ENCODE peak calls at places on chromosomes 5 and 9, in four cellular contexts. J, L, U and C are unnamed samples.

GRCh38 chr9:79166005-79166404 is 405.8 kb upstream of the TLE4 start:
- DNase-seq in J (peak; percentile 64), L (no peak), U (no peak), C (no peak)

GRCh38 chr9:113579270-113580040 is 115.9 kb downstream of the RGS3 start:
- DNase-seq in J (peak; percentile 43), L (no peak), U (no peak), C (no peak)

GRCh38 chr5:135246923-135247795 is 151.9 kb downstream of the MACROH2A1 start:
- DNase-seq in J (peak; percentile 63), L (no peak), U (no peak), C (no peak)

GRCh38 chr9:121589961-121590360 is 61.5 kb upstream of the DAB2IP start:
- DNase-seq in J (peak; percentile 89), L (no peak), U (no peak), C (no peak)

GRCh38 chr5:66517361-66517760 is 78.8 kb upstream of the MAST4 start:
- DNase-seq in J (no peak), L (no peak), U (no peak), C (no peak)

GRCh38 chr5:16994576-16994975 is 58.5 kb upstream of the MYO10 start:
- DNase-seq in J (peak; percentile 28), L (no peak), U (no peak), C (no peak)

GRCh38 chr9:129568560-129569505 is 52.1 kb downstream of the C9orf50 start:
- DNase-seq in J (peak; percentile 91), L (no peak), U (no peak), C (no peak)

GRCh38 chr5:76608833-76609232 is 14.4 kb downstream of the F2RL2 start:
- DNase-seq in J (peak; percentile 45), L (no peak), U (no peak), C (no peak)

GRCh38 chr9:69526699-69527098 is 145.5 kb downstream of the APBA1 start:
- DNase-seq in J (no peak), L (no peak), U (no peak), C (no peak)

GRCh38 chr5:124745367-124746251 is 830 bp downstream of the ZNF608 start:
- DNase-seq in J (peak; percentile 68), L (no peak), U (no peak), C (no peak)

GRCh38 chr5:121693864-121694263 is 157.8 kb upstream of the FTMT start:
- DNase-seq in J (no peak), L (no peak), U (no peak), C (no peak)

GRCh38 chr5:60340965-60341471 is 358.9 kb downstream of the DEPDC1B start:
- DNase-seq in J (no peak), L (no peak), U (no peak), C (no peak)